ENCODE peak calls at places on chromosomes 6 and 20, in nine cellular contexts. E, G, X, N, A, I, H, D and R are unnamed samples.
A peak's percentile ranks its signal among the peaks of the same experiment; 100 is the strongest.

GRCh38 chr20:24033151-24033550 is 44.6 kb upstream of the GGTLC1 start:
- DNase-seq in E (no peak), G (no peak), X (no peak), N (no peak), A (no peak), I (no peak), H (no peak), D (no peak), R (no peak)

GRCh38 chr6:66687611-66688140 is 980.6 kb upstream of the EYS start:
- DNase-seq in E (no peak), G (no peak), X (no peak), N (no peak), A (no peak), I (no peak), H (no peak), D (no peak), R (no peak)

GRCh38 chr6:134534708-134535149 is 216.8 kb upstream of the SGK1 start:
- DNase-seq in E (peak; percentile 77), G (no peak), X (peak; percentile 50), N (no peak), A (peak; percentile 46), I (no peak), H (peak; percentile 57), D (no peak), R (peak; percentile 28)

GRCh38 chr6:107807186-107807585 is 16.9 kb downstream of the SCML4 start:
- DNase-seq in E (no peak), G (no peak), X (no peak), N (no peak), A (no peak), I (no peak), H (no peak), D (no peak), R (no peak)

GRCh38 chr6:149033454-149034241 is 283.9 kb upstream of the TAB2 start:
- DNase-seq in E (no peak), G (no peak), X (no peak), N (no peak), A (no peak), I (no peak), H (no peak), D (no peak), R (no peak)

GRCh38 chr20:16036331-16036730 is 536.9 kb downstream of the KIF16B start:
- DNase-seq in E (no peak), G (no peak), X (no peak), N (no peak), A (no peak), I (no peak), H (no peak), D (no peak), R (peak; percentile 9)

GRCh38 chr6:134438825-134439224 is 120.9 kb upstream of the SGK1 start:
- DNase-seq in E (no peak), G (no peak), X (no peak), N (no peak), A (no peak), I (no peak), H (no peak), D (no peak), R (no peak)

GRCh38 chr6:40334496-40334895 is 252.7 kb downstream of the LRFN2 start:
- DNase-seq in E (no peak), G (no peak), X (no peak), N (no peak), A (no peak), I (no peak), H (no peak), D (no peak), R (no peak)

GRCh38 chr20:10728873-10729670 is 55.3 kb upstream of the JAG1 start:
- DNase-seq in E (peak; percentile 78), G (no peak), X (no peak), N (no peak), A (peak; percentile 49), I (no peak), H (peak; percentile 68), D (no peak), R (no peak)

GRCh38 chr20:57198359-57199072 is 67.9 kb downstream of the BMP7 start:
- DNase-seq in E (peak; percentile 39), G (no peak), X (no peak), N (peak; percentile 48), A (no peak), I (no peak), H (no peak), D (no peak), R (no peak)

GRCh38 chr6:92589970-92590369 is 829.4 kb downstream of the EPHA7 start:
- DNase-seq in E (peak; percentile 37), G (no peak), X (no peak), N (no peak), A (no peak), I (no peak), H (no peak), D (no peak), R (no peak)

GRCh38 chr20:9617940-9618339 is 103.5 kb downstream of the LAMP5 start:
- DNase-seq in E (peak; percentile 41), G (no peak), X (no peak), N (peak; percentile 73), A (peak; percentile 61), I (peak; percentile 33), H (peak; percentile 66), D (no peak), R (peak; percentile 57)

GRCh38 chr20:29079769-29080690 is 2177.4 kb upstream of the DEFB115 start:
- DNase-seq in E (peak; percentile 9), G (no peak), X (no peak), N (peak; percentile 17), A (no peak), I (no peak), H (no peak), D (no peak), R (no peak)

GRCh38 chr6:104940881-104941693 is 15.8 kb upstream of the LIN28B start:
- DNase-seq in E (peak; percentile 36), G (no peak), X (no peak), N (peak; percentile 13), A (no peak), I (no peak), H (peak; percentile 90), D (no peak), R (peak; percentile 75)

GRCh38 chr20:13819885-13820645 is 35.2 kb downstream of the NDUFAF5 start:
- DNase-seq in E (peak; percentile 52), G (no peak), X (peak; percentile 53), N (peak; percentile 66), A (no peak), I (no peak), H (peak; percentile 61), D (no peak), R (peak; percentile 79)

GRCh38 chr6:7819641-7820040 is 90.9 kb downstream of the TXNDC5 start:
- DNase-seq in E (peak; percentile 59), G (no peak), X (no peak), N (no peak), A (no peak), I (no peak), H (peak; percentile 89), D (no peak), R (peak; percentile 63)

GRCh38 chr6:52663120-52663934 is 7.6 kb upstream of the TMEM14A start:
- DNase-seq in E (peak; percentile 65), G (no peak), X (peak; percentile 15), N (peak; percentile 62), A (peak; percentile 43), I (peak; percentile 51), H (peak; percentile 89), D (no peak), R (peak; percentile 90)

GRCh38 chr20:11912013-11912663 is 5.6 kb upstream of the BTBD3 start:
- DNase-seq in E (no peak), G (no peak), X (no peak), N (no peak), A (no peak), I (no peak), H (no peak), D (no peak), R (no peak)

GRCh38 chr6:89068695-89069094 is 11.9 kb upstream of the PNRC1 start:
- DNase-seq in E (no peak), G (no peak), X (no peak), N (no peak), A (no peak), I (no peak), H (no peak), D (no peak), R (no peak)

DNA sequence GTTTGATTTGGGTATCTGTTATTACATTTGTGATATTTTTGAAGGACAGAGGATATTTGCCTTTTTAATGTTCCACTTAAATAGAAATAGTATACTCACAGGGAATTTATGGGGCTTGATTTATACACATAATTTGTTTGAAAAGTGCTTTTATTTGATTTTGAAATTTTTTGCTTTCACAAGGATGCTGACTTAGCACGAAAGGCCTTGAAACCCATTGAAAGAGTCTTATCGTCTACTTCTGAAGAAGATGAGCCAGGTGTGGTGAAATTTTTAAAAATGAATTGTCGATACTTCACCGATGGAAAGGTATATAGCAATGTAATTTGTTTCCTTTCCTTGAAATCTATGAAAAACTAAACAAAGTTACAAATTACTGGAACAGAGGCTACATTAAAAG is 74.3 kb upstream of the HINT3 start:
- DNase-seq in E (no peak), G (no peak), X (no peak), N (no peak), A (no peak), I (no peak), H (no peak), D (no peak), R (no peak)
- H3K36me3 ChIP-seq in E (no peaks in the 10 kb centered on the region), G (no peaks in the 10 kb centered on the region), X (peaks cover 2% of the 10 kb centered on the region), N (peaks cover 5% of the 10 kb centered on the region), A (peaks cover 43% of the 10 kb centered on the region), I (peaks cover 14% of the 10 kb centered on the region), H (peaks cover 34% of the 10 kb centered on the region), D (peaks cover 80% of the 10 kb centered on the region), R (peaks cover 98% of the 10 kb centered on the region)

GRCh38 chr20:41171736-41172295 is 34.5 kb downstream of the PLCG1 start:
- DNase-seq in E (no peak), G (no peak), X (peak; percentile 50), N (peak; percentile 2), A (no peak), I (no peak), H (no peak), D (no peak), R (no peak)
- H3K36me3 ChIP-seq in E (peaks cover 24% of the 10 kb centered on the region), G (peaks cover 15% of the 10 kb centered on the region), X (peaks cover 39% of the 10 kb centered on the region), N (no peaks in the 10 kb centered on the region), A (peaks cover 63% of the 10 kb centered on the region), I (peaks cover 5% of the 10 kb centered on the region), H (peaks cover 73% of the 10 kb centered on the region), D (peaks cover 69% of the 10 kb centered on the region), R (peaks cover 77% of the 10 kb centered on the region)

DNA sequence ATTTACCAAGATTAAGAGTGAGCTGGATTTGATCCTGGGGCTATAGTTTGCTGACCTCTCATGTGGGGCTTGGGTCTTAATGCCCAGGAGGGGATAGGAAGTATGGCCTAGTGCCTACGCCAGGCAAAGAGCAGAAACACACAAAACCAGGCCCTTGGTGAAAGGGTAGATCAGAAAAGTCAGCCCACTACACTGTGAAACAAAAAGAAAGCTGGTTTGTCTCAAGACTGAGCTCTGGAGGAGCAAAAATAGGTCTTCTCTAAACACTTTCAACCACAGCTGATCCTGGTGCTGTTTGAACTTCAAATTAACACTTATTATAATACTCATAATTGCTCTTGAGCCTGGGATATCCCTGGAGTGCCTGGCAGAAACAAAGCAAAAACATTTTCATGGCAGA is 75.1 kb upstream of the MAP7 start:
- DNase-seq in E (no peak), G (no peak), X (no peak), N (no peak), A (no peak), I (no peak), H (no peak), D (no peak), R (no peak)
- H3K36me3 ChIP-seq in E (no peaks in the 10 kb centered on the region), G (no peaks in the 10 kb centered on the region), X (no peaks in the 10 kb centered on the region), N (no peaks in the 10 kb centered on the region), A (no peaks in the 10 kb centered on the region), I (peaks cover 10% of the 10 kb centered on the region), H (no peaks in the 10 kb centered on the region), D (peaks cover 19% of the 10 kb centered on the region), R (no peaks in the 10 kb centered on the region)

DNA sequence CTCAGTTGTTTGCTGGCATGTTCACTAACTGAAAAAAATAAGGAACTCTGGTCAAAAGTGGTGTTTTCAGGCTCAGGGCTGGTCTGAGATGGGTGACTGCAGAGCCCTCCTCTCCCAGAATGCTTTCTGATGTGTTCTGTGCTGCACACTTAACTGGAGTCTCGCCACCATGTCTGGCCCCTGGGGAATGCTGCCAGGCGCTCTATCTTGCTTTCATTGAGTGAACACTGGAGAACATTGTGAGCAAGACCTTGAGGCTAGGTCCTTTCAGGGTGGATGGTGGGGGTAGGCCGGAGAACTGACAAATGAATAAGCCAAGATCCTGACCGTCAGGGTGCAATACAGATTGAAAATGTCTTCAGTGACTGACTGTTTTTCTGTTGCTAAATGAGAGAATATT is 19.5 kb downstream of the PANK2 start:
- DNase-seq in E (no peak), G (no peak), X (no peak), N (no peak), A (no peak), I (no peak), H (peak; percentile 3), D (peak; percentile 66), R (no peak)
- H3K36me3 ChIP-seq in E (peaks cover 12% of the 10 kb centered on the region), G (no peaks in the 10 kb centered on the region), X (peaks cover 8% of the 10 kb centered on the region), N (peaks cover 3% of the 10 kb centered on the region), A (peaks cover 43% of the 10 kb centered on the region), I (peaks cover 9% of the 10 kb centered on the region), H (peaks cover 59% of the 10 kb centered on the region), D (peaks cover 52% of the 10 kb centered on the region), R (peaks cover 57% of the 10 kb centered on the region)